ENCODE peak calls at places on chromosomes 2 and 18, in eight cellular contexts. J is breast epithelium, K is IMR-90, A is hepatocyte, E is astrocyte of the spinal cord, S is A549, G is fibroblast of mammary gland, O is GM12864. N is an unnamed sample.

GRCh38 chr2:201975434-201975833 is 58.2 kb upstream of the FZD7 start:
- DNase-seq in S (no peak), G (no peak), E (no peak), A (no peak), J (no peak), K (no peak), O (no peak), N (no peak)

GRCh38 chr2:222318026-222318711 is 19.4 kb upstream of the PAX3 start:
- DNase-seq in K (peak; percentile 52), O (no peak), G (peak; percentile 57), A (peak; percentile 84), J (no peak), S (peak; percentile 73), E (peak; percentile 81), N (peak; percentile 80)

GRCh38 chr2:112137516-112138142 is 556 bp upstream of the FBLN7 start:
- DNase-seq in E (no peak), O (no peak), A (no peak), K (peak; percentile 37), J (no peak), S (no peak), G (peak; percentile 47), N (peak; percentile 38)

GRCh38 chr2:239378918-239379640 is 21.7 kb downstream of the HDAC4 start:
- DNase-seq in G (no peak), K (no peak), O (no peak), E (no peak), J (peak; percentile 24), A (no peak), S (no peak), N (no peak)

GRCh38 chr18:36152781-36153180 is 23.1 kb downstream of the ELP2 start:
- DNase-seq in K (peak; percentile 15), J (no peak), O (no peak), G (no peak), S (no peak), E (no peak), A (no peak), N (no peak)

GRCh38 chr2:16284941-16285625 is 344.7 kb downstream of the MYCN start:
- DNase-seq in S (no peak), O (no peak), G (no peak), E (no peak), K (no peak), A (no peak), J (no peak), N (no peak)

GRCh38 chr2:132670961-132671781 is 1.2 kb upstream of the LYPD1 start:
- DNase-seq in A (peak; percentile 37), G (peak; percentile 77), O (no peak), S (peak; percentile 67), E (peak; percentile 97), K (peak; percentile 97), J (no peak), N (no peak)

GRCh38 chr2:120893874-120894584 is 158.4 kb downstream of the GLI2 start:
- DNase-seq in E (no peak), O (no peak), G (no peak), K (no peak), A (peak; percentile 54), S (no peak), J (no peak), N (no peak)

GRCh38 chr2:208479342-208479741 is 72.8 kb downstream of the PTH2R start:
- DNase-seq in J (no peak), G (no peak), A (no peak), K (no peak), E (no peak), S (no peak), O (no peak), N (no peak)

GRCh38 chr2:20213651-20214565 is 11.0 kb downstream of the SDC1 start:
- DNase-seq in A (peak; percentile 63), G (no peak), K (no peak), E (no peak), O (no peak), J (no peak), S (no peak), N (no peak)

GRCh38 chr18:22385718-22386117 is 32.0 kb downstream of the CTAGE1 start:
- DNase-seq in G (peak; percentile 94), E (peak; percentile 57), O (no peak), K (peak; percentile 83), S (no peak), A (no peak), J (no peak), N (no peak)

GRCh38 chr2:128607981-128608506 is 289.4 kb upstream of the HS6ST1 start:
- DNase-seq in J (peak; percentile 51), A (no peak), O (no peak), E (no peak), S (no peak), K (no peak), G (no peak), N (no peak)

GRCh38 chr18:75546964-75547363 is 119.5 kb upstream of the SMIM21 start:
- DNase-seq in K (no peak), J (no peak), S (peak; percentile 3), A (no peak), E (no peak), O (no peak), G (no peak), N (no peak)

DNA sequence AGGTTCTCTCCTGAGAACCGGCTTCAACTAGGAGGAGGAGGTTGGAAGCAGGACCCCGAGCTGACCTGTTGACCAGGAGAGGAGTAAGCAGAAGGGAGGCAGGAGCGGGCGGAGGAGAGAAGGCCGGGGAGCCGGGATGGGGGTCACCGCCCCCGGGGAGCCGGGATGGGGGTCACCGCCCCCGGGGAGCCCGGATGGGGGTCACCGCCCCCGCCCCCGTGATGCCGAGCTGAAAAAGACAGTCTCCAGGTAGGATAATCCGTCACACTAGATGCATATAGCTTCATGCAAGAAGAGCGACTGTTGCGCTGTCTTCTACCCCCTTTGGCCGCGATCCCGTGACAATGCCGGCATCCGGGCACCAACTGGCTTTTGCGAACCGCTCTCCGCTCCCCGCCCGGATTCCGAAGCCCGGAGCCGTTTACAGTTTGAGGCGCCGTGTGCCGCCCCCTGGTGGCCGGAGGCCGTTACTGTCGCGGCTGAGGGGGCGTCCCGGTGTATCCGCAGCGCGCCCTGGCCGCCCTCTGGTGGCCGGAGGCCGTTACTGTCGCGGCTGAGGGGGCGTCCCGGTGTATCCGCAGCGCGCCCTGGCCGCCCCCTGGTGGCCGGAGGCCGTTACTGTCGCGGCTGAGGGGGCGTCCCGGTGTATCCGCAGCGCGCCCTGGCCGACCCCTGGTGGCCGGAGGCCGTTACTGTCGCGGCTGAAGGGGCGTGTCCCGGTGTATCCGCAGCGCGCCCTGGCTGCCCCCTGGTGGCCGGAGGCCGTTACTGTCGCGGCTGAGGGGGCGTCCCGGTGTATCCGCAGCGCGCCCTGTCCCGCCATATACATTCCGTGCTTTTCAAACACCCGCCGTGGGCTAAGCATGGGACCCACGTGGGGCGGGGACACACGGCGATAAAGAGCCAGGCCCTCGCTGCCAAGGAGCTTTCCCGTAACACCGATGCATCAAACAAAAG is 89.6 kb downstream of the ACTR3 start:
- DNase-seq in G (no peak), K (no peak), S (peak; percentile 46), O (no peak), E (no peak), A (no peak), J (no peak), N (peak; percentile 70)
- TF ChIP-seq CTCF in G (peak; percentile 14), K (peak; percentile 48), S (peak; percentile 32), O (peak; percentile 50), E (peak; percentile 53), A (peak; percentile 26), J (no peak), N (peak; percentile 19)

GRCh38 chr2:212548459-212548815 is 9.8 kb upstream of the ERBB4 start:
- DNase-seq in K (peak; percentile 28), G (peak; percentile 44), E (peak; percentile 51), J (no peak), A (peak; percentile 45), S (peak; percentile 18), O (no peak), N (no peak)
- TF ChIP-seq CTCF in K (peak; percentile 57), G (peak; percentile 46), E (peak; percentile 36), J (no peak), A (peak; percentile 58), S (peak; percentile 32), O (peak; percentile 14), N (no peak)

GRCh38 chr2:109246176-109246575 is 117.2 kb downstream of the SH3RF3 start:
- DNase-seq in K (no peak), G (no peak), E (no peak), O (no peak), S (no peak), A (no peak), J (no peak), N (no peak)

GRCh38 chr2:109247812-109248211 is 118.8 kb downstream of the SH3RF3 start:
- DNase-seq in A (no peak), O (no peak), S (no peak), K (no peak), G (peak; percentile 61), J (no peak), E (no peak), N (no peak)

GRCh38 chr2:109246616-109247015 is 117.6 kb downstream of the SH3RF3 start:
- DNase-seq in J (no peak), G (no peak), E (no peak), S (no peak), K (no peak), A (no peak), O (no peak), N (no peak)

GRCh38 chr2:109247340-109247739 is 118.3 kb downstream of the SH3RF3 start:
- DNase-seq in S (no peak), J (no peak), E (no peak), A (peak; percentile 42), O (no peak), G (no peak), K (no peak), N (no peak)

GRCh38 chr2:109248590-109248989 is 119.6 kb downstream of the SH3RF3 start:
- DNase-seq in G (no peak), S (no peak), A (no peak), E (no peak), K (no peak), J (no peak), O (no peak), N (no peak)
- TF ChIP-seq CTCF in G (no peak), S (no peak), A (no peak), E (no peak), K (no peak), J (no peak), O (no peak), N (no peak)

GRCh38 chr2:224359569-224359968 is 42.3 kb downstream of the FAM124B start:
- DNase-seq in A (no peak), S (peak; percentile 8), K (no peak), O (no peak), J (no peak), E (no peak), G (no peak), N (peak; percentile 35)
- TF ChIP-seq CTCF in A (no peak), S (peak; percentile 5), K (peak; percentile 36), O (peak; percentile 52), J (no peak), E (peak; percentile 49), G (peak; percentile 41), N (no peak)

GRCh38 chr2:44295636-44296359 is 20.5 kb downstream of the SLC3A1 start:
- DNase-seq in K (no peak), E (no peak), S (peak; percentile 44), G (no peak), J (no peak), O (no peak), A (no peak), N (no peak)
- TF ChIP-seq CTCF in K (no peak), E (peak; percentile 21), S (peak; percentile 24), G (peak; percentile 6), J (no peak), O (peak; percentile 20), A (peak; percentile 12), N (no peak)

N was measured in GM13976.